ENCODE peak calls at places on chromosomes 12 and 14, in six cellular contexts. One of them, this sample, is unnamed.
A peak's percentile ranks its signal among the peaks of the same experiment; 100 is the strongest.

GRCh38 chr14:46672128-46672527 is 20.5 kb upstream of the RPL10L start:
- DNase-seq in HCT116: no peak
- DNase-seq in heart left ventricle: no peak
- DNase-seq in lung: no peak
- DNase-seq in mesothelial cell of epicardium: no peak
- DNase-seq in A549: no peak
- DNase-seq in this sample: no peak

GRCh38 chr12:20309504-20310148 is 58.7 kb upstream of the PDE3A start:
- DNase-seq in HCT116: no peak
- DNase-seq in heart left ventricle: peak; percentile 76
- DNase-seq in lung: no peak
- DNase-seq in mesothelial cell of epicardium: no peak
- DNase-seq in A549: no peak
- DNase-seq in this sample: no peak

GRCh38 chr12:28108599-28108998 is 81.7 kb upstream of the CCDC91 start:
- DNase-seq in HCT116: no peak
- DNase-seq in heart left ventricle: no peak
- DNase-seq in lung: no peak
- DNase-seq in mesothelial cell of epicardium: no peak
- DNase-seq in A549: no peak
- DNase-seq in this sample: no peak

GRCh38 chr12:67442347-67442841 is 173.2 kb downstream of the CAND1 start:
- DNase-seq in HCT116: no peak
- DNase-seq in heart left ventricle: peak; percentile 33
- DNase-seq in lung: no peak
- DNase-seq in mesothelial cell of epicardium: no peak
- DNase-seq in A549: no peak
- DNase-seq in this sample: no peak

GRCh38 chr14:64844993-64845536 is 34.6 kb downstream of the SPTB start:
- DNase-seq in HCT116: no peak
- DNase-seq in heart left ventricle: no peak
- DNase-seq in lung: no peak
- DNase-seq in mesothelial cell of epicardium: no peak
- DNase-seq in A549: no peak
- DNase-seq in this sample: no peak

GRCh38 chr12:28027328-28027727 is 54.8 kb upstream of the PTHLH start:
- DNase-seq in HCT116: no peak
- DNase-seq in heart left ventricle: no peak
- DNase-seq in lung: no peak
- DNase-seq in mesothelial cell of epicardium: no peak
- DNase-seq in A549: no peak
- DNase-seq in this sample: no peak

GRCh38 chr12:25295361-25295760 is 44.6 kb upstream of the KRAS start:
- DNase-seq in HCT116: no peak
- DNase-seq in heart left ventricle: no peak
- DNase-seq in lung: no peak
- DNase-seq in mesothelial cell of epicardium: no peak
- DNase-seq in A549: no peak
- DNase-seq in this sample: no peak

GRCh38 chr14:57884175-57884574 is 18.3 kb upstream of the SLC35F4 start:
- DNase-seq in HCT116: no peak
- DNase-seq in heart left ventricle: no peak
- DNase-seq in lung: no peak
- DNase-seq in mesothelial cell of epicardium: no peak
- DNase-seq in A549: no peak
- DNase-seq in this sample: no peak

GRCh38 chr12:39332661-39333175 is 110.2 kb downstream of the KIF21A start:
- DNase-seq in HCT116: no peak
- DNase-seq in heart left ventricle: no peak
- DNase-seq in lung: no peak
- DNase-seq in mesothelial cell of epicardium: no peak
- DNase-seq in A549: no peak
- DNase-seq in this sample: no peak

GRCh38 chr12:11580125-11580751 is 69.2 kb upstream of the ETV6 start:
- DNase-seq in HCT116: no peak
- DNase-seq in heart left ventricle: no peak
- DNase-seq in lung: peak; percentile 57
- DNase-seq in mesothelial cell of epicardium: no peak
- DNase-seq in A549: no peak
- DNase-seq in this sample: no peak

GRCh38 chr14:96051642-96052540 is 12.7 kb downstream of the C14orf132 start:
- DNase-seq in HCT116: peak; percentile 12
- DNase-seq in heart left ventricle: no peak
- DNase-seq in lung: no peak
- DNase-seq in mesothelial cell of epicardium: peak; percentile 25
- DNase-seq in A549: peak; percentile 21
- DNase-seq in this sample: no peak

GRCh38 chr12:109608796-109609195 is 35.2 kb downstream of the MVK start:
- DNase-seq in HCT116: no peak
- DNase-seq in heart left ventricle: no peak
- DNase-seq in lung: no peak
- DNase-seq in mesothelial cell of epicardium: no peak
- DNase-seq in A549: no peak
- DNase-seq in this sample: no peak

GRCh38 chr14:44449694-44450093 is 57.4 kb downstream of the FSCB start:
- DNase-seq in HCT116: no peak
- DNase-seq in heart left ventricle: no peak
- DNase-seq in lung: no peak
- DNase-seq in mesothelial cell of epicardium: no peak
- DNase-seq in A549: no peak
- DNase-seq in this sample: no peak

GRCh38 chr12:19482551-19483109 is 43.3 kb downstream of the AEBP2 start:
- DNase-seq in HCT116: no peak
- DNase-seq in heart left ventricle: no peak
- DNase-seq in lung: no peak
- DNase-seq in mesothelial cell of epicardium: no peak
- DNase-seq in A549: no peak
- DNase-seq in this sample: no peak

GRCh38 chr12:51401020-51401419 is 9.8 kb upstream of the GALNT6 start:
- DNase-seq in HCT116: no peak
- DNase-seq in heart left ventricle: no peak
- DNase-seq in lung: no peak
- DNase-seq in mesothelial cell of epicardium: no peak
- DNase-seq in A549: no peak
- DNase-seq in this sample: no peak

GRCh38 chr12:51401900-51402299 is 10.7 kb upstream of the GALNT6 start:
- DNase-seq in HCT116: no peak
- DNase-seq in heart left ventricle: no peak
- DNase-seq in lung: no peak
- DNase-seq in mesothelial cell of epicardium: no peak
- DNase-seq in A549: no peak
- DNase-seq in this sample: no peak

GRCh38 chr12:51399893-51400292 is 8.7 kb upstream of the GALNT6 start:
- DNase-seq in HCT116: no peak
- DNase-seq in heart left ventricle: no peak
- DNase-seq in lung: no peak
- DNase-seq in mesothelial cell of epicardium: no peak
- DNase-seq in A549: no peak
- DNase-seq in this sample: no peak

GRCh38 chr12:51403159-51403558 is 12.0 kb upstream of the GALNT6 start:
- DNase-seq in HCT116: no peak
- DNase-seq in heart left ventricle: no peak
- DNase-seq in lung: no peak
- DNase-seq in mesothelial cell of epicardium: no peak
- DNase-seq in A549: no peak
- DNase-seq in this sample: no peak

GRCh38 chr12:51401486-51401885 is 10.3 kb upstream of the GALNT6 start:
- DNase-seq in HCT116: no peak
- DNase-seq in heart left ventricle: no peak
- DNase-seq in lung: no peak
- DNase-seq in mesothelial cell of epicardium: no peak
- DNase-seq in A549: no peak
- DNase-seq in this sample: no peak
- TF ChIP-seq CTCF in HCT116: no peak
- TF ChIP-seq CTCF in heart left ventricle: no peak
- TF ChIP-seq CTCF in lung: no peak
- TF ChIP-seq CTCF in mesothelial cell of epicardium: no peak
- TF ChIP-seq CTCF in A549: no peak
- TF ChIP-seq CTCF in this sample: no peak

DNA sequence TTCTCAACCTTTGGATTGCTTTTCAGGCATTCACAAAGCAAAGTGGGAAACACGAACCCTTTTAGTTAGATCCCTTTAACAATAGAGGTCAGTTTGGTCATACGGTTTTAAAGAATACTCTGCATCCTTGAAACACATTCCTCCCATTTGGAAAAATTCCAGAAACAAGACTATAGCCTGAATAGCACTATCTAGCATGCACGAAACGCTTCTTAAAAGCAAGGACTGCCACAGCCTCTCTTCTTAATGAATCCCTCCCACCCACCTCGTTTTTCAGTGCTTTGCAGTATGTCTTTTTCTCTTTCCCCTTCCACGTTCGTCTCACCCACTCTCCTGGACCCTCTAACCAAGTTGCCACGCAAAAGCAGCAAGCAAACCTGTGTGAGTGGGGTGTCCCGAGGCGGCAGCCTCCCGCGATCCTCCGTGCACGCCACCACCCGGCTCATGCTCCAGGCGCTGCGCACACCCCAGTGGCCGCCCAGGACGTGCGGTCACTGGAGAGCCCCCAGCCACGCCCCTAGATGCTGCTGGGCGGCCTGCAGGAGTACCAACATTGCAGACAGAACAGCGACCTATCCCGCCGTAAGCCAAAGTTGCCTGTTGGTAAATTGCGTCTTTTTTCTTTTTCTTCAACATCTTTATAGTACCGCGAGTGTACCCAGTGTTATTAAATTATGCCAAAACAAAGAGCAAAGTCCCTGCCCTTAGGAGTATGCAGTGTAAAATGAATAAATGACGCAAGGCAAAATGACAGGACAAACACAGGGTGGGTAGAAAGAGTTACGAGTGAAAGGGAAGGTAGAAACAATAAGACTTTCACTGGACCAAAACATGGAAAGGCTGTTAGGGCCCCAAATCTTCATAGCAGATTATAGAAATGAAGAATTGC is at the start of gene SLC38A4:
- DNase-seq in HCT116: no peak
- DNase-seq in heart left ventricle: peak; percentile 56
- DNase-seq in lung: no peak
- DNase-seq in mesothelial cell of epicardium: peak; percentile 41
- DNase-seq in A549: no peak
- DNase-seq in this sample: peak; percentile 31
- TF ChIP-seq CTCF in HCT116: no peak
- TF ChIP-seq CTCF in heart left ventricle: peak; percentile 21
- TF ChIP-seq CTCF in lung: no peak
- TF ChIP-seq CTCF in mesothelial cell of epicardium: no peak
- TF ChIP-seq CTCF in A549: no peak
- TF ChIP-seq CTCF in this sample: no peak

DNA sequence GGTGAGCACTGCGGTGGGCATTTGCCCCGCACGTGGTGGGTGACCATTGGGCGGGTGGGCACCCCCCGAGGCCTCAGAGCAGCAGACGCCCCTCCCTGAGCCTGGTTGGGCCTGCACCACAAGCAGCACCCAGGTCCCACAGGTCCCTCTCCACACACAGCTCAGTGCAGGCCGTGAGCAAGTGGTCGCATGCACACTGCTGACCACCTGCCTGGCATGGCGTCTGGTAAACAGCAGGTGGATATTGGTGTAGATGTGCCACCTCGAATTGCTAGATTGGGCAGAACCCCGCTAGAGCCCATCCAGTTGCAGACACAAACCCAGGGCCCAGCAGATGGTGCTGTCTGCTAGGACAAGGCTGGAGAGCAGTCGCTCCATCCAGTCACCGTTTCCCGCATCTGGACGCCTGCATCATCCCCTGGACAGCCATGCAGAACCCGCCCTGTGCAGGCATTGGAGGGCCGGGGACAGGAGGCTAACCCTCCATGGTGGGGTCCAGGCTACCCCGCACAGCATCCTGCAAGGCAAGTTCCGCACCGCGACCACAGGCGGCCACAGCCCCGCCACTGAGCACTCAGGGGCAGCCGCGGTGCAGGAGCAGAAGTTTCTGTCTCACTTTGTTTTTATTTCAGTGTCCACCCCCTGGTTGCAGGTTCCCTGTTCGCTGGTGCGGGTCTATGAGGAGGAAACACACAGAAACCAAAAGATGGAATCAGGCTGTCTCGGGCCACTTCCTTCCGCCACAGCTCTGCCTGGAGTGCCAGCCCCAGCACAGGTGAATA is 45.6 kb upstream of the RIMBP2 start:
- DNase-seq in HCT116: peak; percentile 29
- DNase-seq in heart left ventricle: peak; percentile 53
- DNase-seq in lung: no peak
- DNase-seq in mesothelial cell of epicardium: peak; percentile 69
- DNase-seq in A549: peak; percentile 82
- DNase-seq in this sample: peak; percentile 58
- TF ChIP-seq CTCF in HCT116: peak; percentile 55
- TF ChIP-seq CTCF in heart left ventricle: peak; percentile 55
- TF ChIP-seq CTCF in lung: peak; percentile 34
- TF ChIP-seq CTCF in mesothelial cell of epicardium: no peak
- TF ChIP-seq CTCF in A549: peak; percentile 60
- TF ChIP-seq CTCF in this sample: no peak

GRCh38 chr14:52046376-52046917 is 22.4 kb downstream of the NID2 start:
- DNase-seq in HCT116: no peak
- DNase-seq in heart left ventricle: no peak
- DNase-seq in lung: no peak
- DNase-seq in mesothelial cell of epicardium: no peak
- DNase-seq in A549: no peak
- DNase-seq in this sample: no peak
- TF ChIP-seq CTCF in HCT116: no peak
- TF ChIP-seq CTCF in heart left ventricle: no peak
- TF ChIP-seq CTCF in lung: no peak
- TF ChIP-seq CTCF in mesothelial cell of epicardium: no peak
- TF ChIP-seq CTCF in A549: no peak
- TF ChIP-seq CTCF in this sample: no peak

GRCh38 chr12:5003025-5003666 is 40.5 kb upstream of the KCNA5 start:
- DNase-seq in HCT116: peak; percentile 43
- DNase-seq in heart left ventricle: peak; percentile 74
- DNase-seq in lung: peak; percentile 55
- DNase-seq in mesothelial cell of epicardium: peak; percentile 72
- DNase-seq in A549: peak; percentile 57
- DNase-seq in this sample: peak; percentile 78
- TF ChIP-seq CTCF in HCT116: peak; percentile 97
- TF ChIP-seq CTCF in heart left ventricle: peak; percentile 90
- TF ChIP-seq CTCF in lung: peak; percentile 68
- TF ChIP-seq CTCF in mesothelial cell of epicardium: peak; percentile 81
- TF ChIP-seq CTCF in A549: peak; percentile 74
- TF ChIP-seq CTCF in this sample: peak; percentile 87

This sample was measured in endothelial cell.